ENCODE peak calls at places on chromosomes 1 and 21, in six cellular contexts. L, E, C, I, F and Y are unnamed samples.

GRCh38 chr21:36125513-36126121 is 9.3 kb upstream of the CBR3 start:
- DNase-seq in L (no peak), E (peak), C (peak), I (peak), F (no peak), Y (peak)

GRCh38 chr1:226475112-226475511 is 67.2 kb upstream of the PARP1 start:
- DNase-seq in L (peak), E (no peak), C (no peak), I (no peak), F (no peak), Y (no peak)

GRCh38 chr1:43953361-43953760 is 6.6 kb downstream of the IPO13 start:
- DNase-seq in L (no peak), E (no peak), C (no peak), I (no peak), F (no peak), Y (no peak)

GRCh38 chr1:14095001-14095400 is 395.0 kb downstream of the PRDM2 start:
- DNase-seq in L (no peak), E (peak), C (peak), I (peak), F (no peak), Y (peak)

GRCh38 chr1:100353073-100353801 is 931 bp downstream of the CDC14A start:
- DNase-seq in L (no peak), E (no peak), C (no peak), I (peak), F (peak), Y (peak)

GRCh38 chr1:2311184-2312032 is 79.9 kb downstream of the MORN1 start:
- DNase-seq in L (no peak), E (no peak), C (peak), I (peak), F (no peak), Y (peak)

GRCh38 chr1:209945377-209945776 is 7.4 kb downstream of the SYT14 start:
- DNase-seq in L (no peak), E (no peak), C (no peak), I (no peak), F (no peak), Y (no peak)

GRCh38 chr21:42200906-42201614 is 17.9 kb upstream of the ABCG1 start:
- DNase-seq in L (no peak), E (no peak), C (no peak), I (no peak), F (no peak), Y (no peak)